ENCODE peak calls at places on chromosomes 13 and 19, in seven cellular contexts. I, Q, T, J, C, R and D are unnamed samples. For H3K9me3, the result is how much of the 10 kb centered on the place peaks cover.

GRCh38 chr19:48283908-48284307 is 14.0 kb downstream of the ZNF114 start:
- DNase-seq in I (no peak), J (no peak), C (no peak), R (no peak), T (no peak), Q (no peak), D (no peak)

GRCh38 chr13:29436291-29436690 is 159.2 kb downstream of the SLC7A1 start:
- DNase-seq in T (no peak), C (no peak), I (no peak), J (no peak), R (no peak), Q (no peak), D (no peak)

GRCh38 chr13:89061821-89062220 is 1390.7 kb downstream of the SLITRK5 start:
- DNase-seq in I (no peak), J (no peak), T (no peak), R (no peak), Q (no peak), C (no peak), D (no peak)

GRCh38 chr13:44719857-44720671 is 143.9 kb upstream of the TSC22D1 start:
- DNase-seq in C (no peak), Q (no peak), I (no peak), J (no peak), R (no peak), T (peak), D (no peak)

GRCh38 chr13:99271249-99271648 is 13.1 kb upstream of the GPR18 start:
- DNase-seq in R (no peak), I (no peak), J (no peak), C (no peak), Q (no peak), T (no peak), D (no peak)

GRCh38 chr19:35123573-35123972 is 8.0 kb downstream of the FXYD3 start:
- DNase-seq in C (no peak), T (no peak), J (no peak), R (no peak), Q (no peak), I (no peak), D (no peak)

GRCh38 chr19:8174706-8175105 is 25.3 kb upstream of the FBN3 start:
- DNase-seq in J (no peak), C (no peak), I (no peak), R (no peak), Q (no peak), T (no peak), D (no peak)

GRCh38 chr19:1746401-1747284 is 6.7 kb upstream of the ONECUT3 start:
- DNase-seq in T (no peak), Q (peak), I (no peak), C (peak), R (no peak), J (no peak), D (no peak)

GRCh38 chr19:55275851-55276719 is 3.8 kb downstream of the HSPBP1 start:
- DNase-seq in R (no peak), J (no peak), T (no peak), I (peak), Q (no peak), C (no peak), D (no peak)

GRCh38 chr19:37466798-37467607 is at the start of gene ZNF569:
- DNase-seq in J (peak), I (peak), Q (peak), C (peak), R (peak), T (peak), D (peak)

GRCh38 chr19:49152218-49152550 is 3.0 kb downstream of the HRC start:
- DNase-seq in Q (no peak), C (no peak), J (no peak), T (no peak), R (no peak), I (no peak), D (no peak)

GRCh38 chr19:38168632-38169031 is 55.4 kb downstream of the DPF1 start:
- DNase-seq in C (no peak), I (no peak), Q (no peak), T (no peak), J (no peak), R (no peak), D (no peak)

GRCh38 chr13:30871713-30872029 is 34.4 kb upstream of the MEDAG start:
- DNase-seq in C (no peak), Q (no peak), T (no peak), I (no peak), J (no peak), R (no peak), D (no peak)

GRCh38 chr13:21175656-21176194 is 627 bp downstream of the SKA3 start:
- DNase-seq in Q (no peak), T (no peak), C (no peak), J (no peak), R (no peak), I (no peak), D (no peak)

GRCh38 chr19:35088514-35088913 is 27.1 kb upstream of the FXYD3 start:
- DNase-seq in C (no peak), R (no peak), T (no peak), J (no peak), I (no peak), Q (peak), D (no peak)

GRCh38 chr19:541699-542098 is 2.2 kb upstream of the GZMM start:
- DNase-seq in Q (no peak), J (no peak), I (no peak), T (no peak), R (no peak), C (no peak), D (no peak)

GRCh38 chr13:31044658-31045620 is 112.5 kb downstream of the TEX26 start:
- DNase-seq in I (no peak), J (no peak), C (no peak), T (no peak), R (no peak), Q (no peak), D (no peak)

GRCh38 chr19:6225232-6225635 is 54.5 kb downstream of the MLLT1 start:
- DNase-seq in C (no peak), Q (no peak), T (no peak), R (no peak), I (no peak), J (peak), D (no peak)

GRCh38 chr13:107650081-107650701 is 565.1 kb downstream of the LIG4 start:
- DNase-seq in J (peak), T (peak), Q (no peak), C (peak), R (no peak), I (no peak), D (peak)

GRCh38 chr13:20779405-20779804 is 5.6 kb upstream of the EEF1AKMT1 start:
- DNase-seq in T (no peak), Q (no peak), J (no peak), R (no peak), C (no peak), I (no peak), D (no peak)

GRCh38 chr19:48636859-48637448 is at the start of gene DBP:
- DNase-seq in T (peak), Q (peak), R (no peak), J (peak), I (peak), C (peak), D (no peak)

GRCh38 chr19:8069116-8069973 is 16.8 kb downstream of the CCL25 start:
- DNase-seq in R (no peak), I (no peak), C (peak), Q (no peak), J (no peak), T (no peak), D (peak)

GRCh38 chr13:46321494-46322225 is 65.4 kb downstream of the RUBCNL start:
- DNase-seq in I (peak), T (peak), Q (peak), J (no peak), C (peak), R (no peak), D (peak)

GRCh38 chr19:49101160-49101559 is 13.0 kb upstream of the LIN7B start:
- DNase-seq in C (no peak), T (no peak), I (no peak), J (no peak), Q (no peak), R (no peak), D (no peak)

GRCh38 chr19:49363265-49364082 is at the start of gene DKKL1:
- DNase-seq in C (peak), Q (peak), T (peak), I (peak), J (peak), R (peak), D (peak)

GRCh38 chr13:73625562-73626339 is 508.5 kb downstream of the KLF12 start:
- DNase-seq in I (no peak), T (no peak), J (no peak), R (no peak), C (no peak), Q (no peak), D (no peak)

GRCh38 chr19:54889566-54889965 is 15.5 kb downstream of the FCAR start:
- DNase-seq in C (no peak), R (no peak), Q (no peak), I (no peak), J (no peak), T (no peak), D (no peak)

GRCh38 chr13:93190006-93190405 is 36.6 kb upstream of the GPC6 start:
- DNase-seq in R (no peak), T (no peak), Q (no peak), C (no peak), I (no peak), J (no peak), D (no peak)

GRCh38 chr19:456547-457110 is 4.2 kb downstream of the SHC2 start:
- DNase-seq in J (no peak), R (no peak), Q (no peak), C (no peak), I (no peak), T (no peak), D (no peak)

DNA sequence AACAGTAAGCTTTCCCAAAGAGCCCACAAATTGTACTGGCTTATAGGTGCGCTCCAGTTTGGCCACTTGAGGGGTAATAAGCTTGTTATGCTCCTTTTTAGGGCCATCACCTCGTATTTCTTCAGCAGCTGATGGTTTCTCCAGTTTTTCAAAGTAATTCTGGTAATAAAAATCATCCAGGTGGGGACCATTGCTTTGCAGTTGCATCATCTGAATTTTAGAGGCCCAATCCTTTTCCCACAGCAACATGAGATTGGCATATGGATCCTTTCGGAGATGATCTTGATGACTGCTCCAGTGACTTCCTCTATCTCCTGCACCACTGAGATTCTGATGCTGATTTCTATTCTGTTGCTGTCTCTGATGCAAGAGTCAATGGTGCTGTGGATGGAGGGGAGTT is 27.1 kb downstream of the ZNF546 start:
- DNase-seq in C (no peak), T (no peak), R (no peak), I (no peak), J (no peak), Q (no peak), D (no peak)
- H3K9me3 ChIP-seq in C (under half), T (under half), R (half or more), I (under half), J (under half), Q (half or more), D (under half)

DNA sequence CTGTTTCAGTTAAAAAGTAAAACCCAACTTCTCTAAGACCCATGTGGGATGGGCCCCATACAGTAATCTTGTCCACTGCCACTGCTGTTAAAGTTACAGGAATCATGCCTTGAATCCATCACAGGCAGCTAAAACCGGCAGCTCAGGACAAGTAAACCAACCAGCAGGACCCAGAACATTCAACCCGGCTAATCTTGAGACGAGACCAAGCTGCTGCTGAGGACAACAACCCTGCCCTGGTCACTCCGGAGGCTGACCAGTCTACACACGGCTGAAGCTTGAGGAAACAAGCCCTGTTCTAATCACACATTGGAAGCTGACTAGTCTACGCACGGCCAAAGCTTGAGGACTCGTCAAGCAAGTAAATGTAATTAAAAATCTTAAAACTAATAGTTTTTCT is 105.2 kb upstream of the ZNF492 start:
- DNase-seq in R (no peak), J (peak), T (no peak), I (no peak), Q (no peak), C (no peak), D (no peak)
- TF ChIP-seq CTCF in R (no peak), J (no peak), T (no peak), I (no peak), Q (no peak), C (no peak), D (no peak)

GRCh38 chr19:11678504-11678903 is 60.2 kb downstream of the ZNF823 start:
- DNase-seq in C (no peak), J (no peak), R (no peak), I (no peak), Q (no peak), T (no peak), D (no peak)
- H3K9me3 ChIP-seq in C (half or more), J (under half), R (under half), I (under half), Q (under half), T (under half), D (under half)

GRCh38 chr19:29287061-29287460 is 74.1 kb upstream of the UQCRFS1 start:
- DNase-seq in I (no peak), Q (no peak), C (no peak), R (no peak), T (no peak), J (no peak), D (no peak)

GRCh38 chr19:29283366-29283765 is 70.4 kb upstream of the UQCRFS1 start:
- DNase-seq in T (no peak), Q (no peak), C (no peak), J (no peak), I (no peak), R (no peak), D (no peak)

GRCh38 chr19:29288276-29288675 is 75.3 kb upstream of the UQCRFS1 start:
- DNase-seq in Q (no peak), R (no peak), T (no peak), I (no peak), C (no peak), J (no peak), D (no peak)

GRCh38 chr19:29285187-29285687 is 72.3 kb upstream of the UQCRFS1 start:
- DNase-seq in J (no peak), R (no peak), I (no peak), C (no peak), T (no peak), Q (no peak), D (no peak)

GRCh38 chr19:29285878-29286277 is 72.9 kb upstream of the UQCRFS1 start:
- DNase-seq in T (no peak), Q (no peak), J (no peak), I (no peak), R (no peak), C (peak), D (peak)
- TF ChIP-seq CTCF in T (no peak), Q (peak), J (no peak), I (no peak), R (no peak), C (peak), D (peak)